ENCODE peak calls at places on chromosomes 4 and X, in ten cellular contexts. V is pons, B is NCI-H2081, J is AG20443, T is HEK293T, M is thoracic aorta, P is fibroblast of lung, G is DMS 273 treated with DMSO at 0.1 percent for 48 hours, Z is WTC11, S is A172. D is an unnamed sample.

GRCh38 chr4:52889778-52890400 is 27.8 kb downstream of the RASL11B start:
- DNase-seq in V (no peak), B (no peak), J (no peak), T (no peak), M (no peak), P (no peak), G (no peak), Z (no peak), S (no peak), D (no peak)

GRCh38 chr4:78704981-78705757 is 71.0 kb upstream of the BMP2K start:
- DNase-seq in V (peak; percentile 66), B (no peak), J (peak; percentile 83), T (no peak), M (no peak), P (peak; percentile 80), G (no peak), Z (no peak), S (peak; percentile 19), D (no peak)

GRCh38 chr4:68864438-68865177 is 48.8 kb downstream of the UGT2B10 start:
- DNase-seq in V (no peak), B (no peak), J (no peak), T (no peak), M (no peak), P (no peak), G (no peak), Z (no peak), S (no peak), D (peak; percentile 77)

GRCh38 chrX:134711135-134711941 is 53.1 kb upstream of the PLAC1 start:
- DNase-seq in V (no peak), B (no peak), J (peak; percentile 27), T (no peak), M (no peak), P (peak; percentile 20), G (no peak), Z (no peak), S (no peak), D (no peak)

GRCh38 chr4:184453402-184454160 is 20.8 kb downstream of the IRF2 start:
- DNase-seq in V (peak; percentile 62), B (no peak), J (peak; percentile 78), T (peak; percentile 21), M (no peak), P (peak; percentile 89), G (no peak), Z (no peak), S (peak; percentile 58), D (no peak)

GRCh38 chr4:164293181-164293580 is 460.8 kb upstream of the SMIM31 start:
- DNase-seq in V (no peak), B (no peak), J (no peak), T (no peak), M (no peak), P (no peak), G (no peak), Z (no peak), S (peak; percentile 6), D (no peak)

GRCh38 chrX:12825801-12826200 is 34.6 kb downstream of the PRPS2 start:
- DNase-seq in V (no peak), B (no peak), J (no peak), T (no peak), M (no peak), P (peak; percentile 62), G (no peak), Z (no peak), S (peak; percentile 82), D (no peak)

GRCh38 chrX:13088155-13088485 is 43.7 kb upstream of the FAM9C start:
- DNase-seq in V (no peak), B (no peak), J (no peak), T (no peak), M (no peak), P (no peak), G (no peak), Z (no peak), S (no peak), D (no peak)

GRCh38 chr4:183352546-183352945 is 30.3 kb upstream of the CLDN24 start:
- DNase-seq in V (no peak), B (no peak), J (no peak), T (no peak), M (no peak), P (no peak), G (no peak), Z (no peak), S (no peak), D (peak; percentile 14)

GRCh38 chr4:148926861-148927260 is 484.6 kb upstream of the NR3C2 start:
- DNase-seq in V (no peak), B (no peak), J (peak; percentile 14), T (no peak), M (no peak), P (peak; percentile 56), G (no peak), Z (no peak), S (peak; percentile 59), D (no peak)